ENCODE peak calls at places on chromosome 10, in six cellular contexts. One of them, this sample, is unnamed. For H3K9me3, the result is how much of the 10 kb centered on the place peaks cover.

GRCh38 chr10:45547966-45548513 is 124.5 kb downstream of the ZFAND4 start:
- DNase-seq in heart right ventricle: no peak
- DNase-seq in left ventricle myocardium inferior: no peak
- DNase-seq in DND-41: no peak
- DNase-seq in SK-N-SH: no peak
- DNase-seq in upper lobe of left lung: no peak
- DNase-seq in this sample: no peak

GRCh38 chr10:126558881-126559280 is 111.6 kb downstream of the C10orf90 start:
- DNase-seq in heart right ventricle: no peak
- DNase-seq in left ventricle myocardium inferior: no peak
- DNase-seq in DND-41: no peak
- DNase-seq in SK-N-SH: no peak
- DNase-seq in upper lobe of left lung: no peak
- DNase-seq in this sample: no peak

GRCh38 chr10:60535427-60535826 is 145.8 kb upstream of the ANK3 start:
- DNase-seq in heart right ventricle: no peak
- DNase-seq in left ventricle myocardium inferior: no peak
- DNase-seq in DND-41: no peak
- DNase-seq in SK-N-SH: no peak
- DNase-seq in upper lobe of left lung: no peak
- DNase-seq in this sample: no peak

GRCh38 chr10:28841625-28842024 is 164.3 kb downstream of the BAMBI start:
- DNase-seq in heart right ventricle: no peak
- DNase-seq in left ventricle myocardium inferior: no peak
- DNase-seq in DND-41: no peak
- DNase-seq in SK-N-SH: no peak
- DNase-seq in upper lobe of left lung: no peak
- DNase-seq in this sample: no peak

GRCh38 chr10:51257511-51258248 is 183.4 kb downstream of the PRKG1 start:
- DNase-seq in heart right ventricle: no peak
- DNase-seq in left ventricle myocardium inferior: no peak
- DNase-seq in DND-41: no peak
- DNase-seq in SK-N-SH: no peak
- DNase-seq in upper lobe of left lung: no peak
- DNase-seq in this sample: no peak

GRCh38 chr10:86657011-86657395 is 2.7 kb downstream of the OPN4 start:
- DNase-seq in heart right ventricle: no peak
- DNase-seq in left ventricle myocardium inferior: no peak
- DNase-seq in DND-41: no peak
- DNase-seq in SK-N-SH: peak
- DNase-seq in upper lobe of left lung: no peak
- DNase-seq in this sample: no peak

GRCh38 chr10:3071405-3072198 is 4.3 kb downstream of the PFKP start:
- DNase-seq in heart right ventricle: no peak
- DNase-seq in left ventricle myocardium inferior: no peak
- DNase-seq in DND-41: peak
- DNase-seq in SK-N-SH: no peak
- DNase-seq in upper lobe of left lung: no peak
- DNase-seq in this sample: no peak

GRCh38 chr10:110411047-110411410 is 86.7 kb upstream of the DUSP5 start:
- DNase-seq in heart right ventricle: no peak
- DNase-seq in left ventricle myocardium inferior: peak
- DNase-seq in DND-41: no peak
- DNase-seq in SK-N-SH: no peak
- DNase-seq in upper lobe of left lung: no peak
- DNase-seq in this sample: no peak

GRCh38 chr10:66349726-66350125 is 576.1 kb upstream of the LRRTM3 start:
- DNase-seq in heart right ventricle: no peak
- DNase-seq in left ventricle myocardium inferior: no peak
- DNase-seq in DND-41: no peak
- DNase-seq in SK-N-SH: no peak
- DNase-seq in upper lobe of left lung: no peak
- DNase-seq in this sample: no peak

GRCh38 chr10:47020491-47020890 is 109.3 kb downstream of the PTPN20 start:
- DNase-seq in heart right ventricle: no peak
- DNase-seq in left ventricle myocardium inferior: no peak
- DNase-seq in DND-41: no peak
- DNase-seq in SK-N-SH: no peak
- DNase-seq in upper lobe of left lung: peak
- DNase-seq in this sample: no peak

GRCh38 chr10:32210306-32211045 is 136.5 kb downstream of the EPC1 start:
- DNase-seq in heart right ventricle: no peak
- DNase-seq in left ventricle myocardium inferior: no peak
- DNase-seq in DND-41: no peak
- DNase-seq in SK-N-SH: peak
- DNase-seq in upper lobe of left lung: no peak
- DNase-seq in this sample: no peak

GRCh38 chr10:98433881-98434732 is 12.6 kb downstream of the HPS1 start:
- DNase-seq in heart right ventricle: no peak
- DNase-seq in left ventricle myocardium inferior: no peak
- DNase-seq in DND-41: no peak
- DNase-seq in SK-N-SH: no peak
- DNase-seq in upper lobe of left lung: no peak
- DNase-seq in this sample: no peak

GRCh38 chr10:117005454-117006055 is 568 bp upstream of the SHTN1 start:
- DNase-seq in heart right ventricle: no peak
- DNase-seq in left ventricle myocardium inferior: no peak
- DNase-seq in DND-41: no peak
- DNase-seq in SK-N-SH: no peak
- DNase-seq in upper lobe of left lung: peak
- DNase-seq in this sample: peak

GRCh38 chr10:70738425-70739121 is 46.6 kb downstream of the TBATA start:
- DNase-seq in heart right ventricle: no peak
- DNase-seq in left ventricle myocardium inferior: peak
- DNase-seq in DND-41: peak
- DNase-seq in SK-N-SH: no peak
- DNase-seq in upper lobe of left lung: no peak
- DNase-seq in this sample: no peak

GRCh38 chr10:85138046-85138445 is 809.7 kb downstream of the CCSER2 start:
- DNase-seq in heart right ventricle: no peak
- DNase-seq in left ventricle myocardium inferior: no peak
- DNase-seq in DND-41: no peak
- DNase-seq in SK-N-SH: no peak
- DNase-seq in upper lobe of left lung: no peak
- DNase-seq in this sample: no peak

GRCh38 chr10:91864099-91864498 is 45.2 kb downstream of the FGFBP3 start:
- DNase-seq in heart right ventricle: no peak
- DNase-seq in left ventricle myocardium inferior: no peak
- DNase-seq in DND-41: no peak
- DNase-seq in SK-N-SH: no peak
- DNase-seq in upper lobe of left lung: no peak
- DNase-seq in this sample: no peak

GRCh38 chr10:118694848-118695247 is 59.9 kb downstream of the CACUL1 start:
- DNase-seq in heart right ventricle: no peak
- DNase-seq in left ventricle myocardium inferior: no peak
- DNase-seq in DND-41: no peak
- DNase-seq in SK-N-SH: no peak
- DNase-seq in upper lobe of left lung: no peak
- DNase-seq in this sample: no peak

GRCh38 chr10:1178506-1178905 is 122.3 kb downstream of the WDR37 start:
- DNase-seq in heart right ventricle: no peak
- DNase-seq in left ventricle myocardium inferior: no peak
- DNase-seq in DND-41: no peak
- DNase-seq in SK-N-SH: no peak
- DNase-seq in upper lobe of left lung: peak
- DNase-seq in this sample: no peak

GRCh38 chr10:43012578-43012977 is 64.3 kb upstream of the RET start:
- DNase-seq in heart right ventricle: no peak
- DNase-seq in left ventricle myocardium inferior: no peak
- DNase-seq in DND-41: no peak
- DNase-seq in SK-N-SH: no peak
- DNase-seq in upper lobe of left lung: no peak
- DNase-seq in this sample: no peak

GRCh38 chr10:43013065-43013464 is 63.8 kb upstream of the RET start:
- DNase-seq in heart right ventricle: no peak
- DNase-seq in left ventricle myocardium inferior: no peak
- DNase-seq in DND-41: no peak
- DNase-seq in SK-N-SH: no peak
- DNase-seq in upper lobe of left lung: no peak
- DNase-seq in this sample: no peak
- H3K9me3 ChIP-seq in heart right ventricle: under half
- H3K9me3 ChIP-seq in left ventricle myocardium inferior: under half
- H3K9me3 ChIP-seq in DND-41: under half
- H3K9me3 ChIP-seq in SK-N-SH: under half
- H3K9me3 ChIP-seq in upper lobe of left lung: under half
- H3K9me3 ChIP-seq in this sample: under half

DNA sequence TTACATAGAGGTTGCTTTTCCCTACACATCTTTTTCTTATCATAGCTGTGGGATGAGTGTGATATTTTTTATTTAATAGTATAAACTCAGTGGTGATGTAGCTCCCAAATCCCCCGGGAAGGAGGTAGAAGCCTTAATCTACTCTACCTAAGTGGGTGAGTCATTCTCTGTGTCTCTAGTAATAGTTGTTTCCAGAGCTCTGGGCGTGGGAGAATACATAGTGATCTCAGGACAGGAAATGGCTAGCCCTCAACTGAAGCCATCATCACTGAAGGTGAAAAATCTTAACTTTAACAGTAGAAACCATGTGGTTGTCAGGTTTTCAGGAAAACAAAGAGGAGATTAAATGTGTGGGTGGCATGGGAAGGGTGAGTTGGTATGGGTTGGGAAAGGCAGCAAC is 278.4 kb downstream of the ANKRD30A start:
- DNase-seq in heart right ventricle: no peak
- DNase-seq in left ventricle myocardium inferior: no peak
- DNase-seq in DND-41: no peak
- DNase-seq in SK-N-SH: no peak
- DNase-seq in upper lobe of left lung: no peak
- DNase-seq in this sample: no peak
- H3K9me3 ChIP-seq in heart right ventricle: under half
- H3K9me3 ChIP-seq in left ventricle myocardium inferior: under half
- H3K9me3 ChIP-seq in DND-41: under half
- H3K9me3 ChIP-seq in SK-N-SH: under half
- H3K9me3 ChIP-seq in upper lobe of left lung: under half
- H3K9me3 ChIP-seq in this sample: under half

DNA sequence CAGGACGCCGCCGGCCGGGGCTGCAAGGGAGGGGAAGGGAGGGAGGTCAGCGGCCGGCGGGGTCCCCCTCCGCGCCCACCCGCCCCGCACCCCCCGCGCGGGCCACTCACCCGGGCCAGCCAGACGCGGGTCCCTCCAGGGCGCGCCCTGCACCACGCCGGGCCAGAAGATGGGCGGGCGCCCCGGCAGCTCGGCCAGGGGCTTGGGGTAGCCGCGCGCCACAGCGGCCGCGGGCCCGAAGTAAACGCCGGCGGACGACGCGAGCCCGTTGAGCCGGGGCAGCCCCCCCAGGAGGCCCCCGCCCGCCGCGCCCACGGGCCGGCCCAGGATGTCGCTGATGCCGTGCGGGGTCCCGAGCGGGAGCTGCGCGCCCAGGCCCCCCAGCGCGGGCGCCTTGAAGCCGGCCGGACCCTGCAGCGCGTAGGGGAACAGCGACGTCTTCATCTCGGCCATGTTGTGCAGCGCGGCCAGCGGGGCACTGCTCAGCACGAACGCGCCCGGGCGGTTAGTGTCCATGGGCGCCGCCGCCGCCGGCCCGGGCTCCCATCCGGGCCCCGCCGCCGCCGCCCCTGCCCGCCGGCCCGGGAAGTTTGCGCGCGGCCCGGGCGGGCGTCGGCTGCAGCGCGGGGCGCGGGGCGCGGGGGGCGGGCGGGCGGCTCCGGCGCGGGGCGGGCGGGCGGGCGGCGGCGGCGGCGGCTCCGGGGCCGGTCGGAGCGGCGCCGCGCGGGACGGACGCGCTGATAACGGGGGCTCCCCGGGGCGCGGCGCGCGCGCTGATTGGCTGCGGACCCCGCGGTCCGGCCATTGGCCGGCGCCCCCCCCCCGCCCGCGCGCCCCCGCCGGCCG is at the start of gene NKX6-2:
- DNase-seq in heart right ventricle: no peak
- DNase-seq in left ventricle myocardium inferior: no peak
- DNase-seq in DND-41: no peak
- DNase-seq in SK-N-SH: peak
- DNase-seq in upper lobe of left lung: no peak
- DNase-seq in this sample: no peak
- H3K9me3 ChIP-seq in heart right ventricle: under half
- H3K9me3 ChIP-seq in left ventricle myocardium inferior: under half
- H3K9me3 ChIP-seq in DND-41: under half
- H3K9me3 ChIP-seq in SK-N-SH: under half
- H3K9me3 ChIP-seq in upper lobe of left lung: under half
- H3K9me3 ChIP-seq in this sample: under half

GRCh38 chr10:130792096-130792845 is 519.2 kb downstream of the TCERG1L start:
- DNase-seq in heart right ventricle: no peak
- DNase-seq in left ventricle myocardium inferior: no peak
- DNase-seq in DND-41: no peak
- DNase-seq in SK-N-SH: no peak
- DNase-seq in upper lobe of left lung: no peak
- DNase-seq in this sample: no peak
- H3K9me3 ChIP-seq in heart right ventricle: under half
- H3K9me3 ChIP-seq in left ventricle myocardium inferior: under half
- H3K9me3 ChIP-seq in DND-41: under half
- H3K9me3 ChIP-seq in SK-N-SH: under half
- H3K9me3 ChIP-seq in upper lobe of left lung: under half
- H3K9me3 ChIP-seq in this sample: under half

DNA sequence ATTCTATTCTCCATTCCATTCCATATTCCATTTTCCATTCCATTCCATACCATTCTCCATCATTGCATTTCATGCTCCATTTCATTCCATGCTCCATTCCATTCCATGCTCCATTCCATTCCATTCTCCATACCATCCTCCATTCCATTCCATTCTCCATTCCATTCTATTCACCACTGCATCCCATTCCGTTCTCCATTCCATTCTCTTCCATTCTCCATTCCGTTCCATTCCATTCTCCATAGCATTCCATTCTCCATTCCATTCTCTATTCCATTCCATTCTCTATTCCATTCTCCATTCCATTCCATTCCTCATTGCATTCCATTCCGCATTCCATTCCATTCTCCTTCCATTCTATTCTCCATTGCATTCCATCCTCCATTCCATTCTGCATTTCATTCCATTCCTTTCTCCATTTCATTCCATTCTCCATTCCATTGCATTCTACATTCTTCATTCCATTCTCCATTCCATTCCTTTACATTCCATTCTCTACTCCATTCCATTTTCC is 84.0 kb downstream of the NSUN6 start:
- DNase-seq in heart right ventricle: no peak
- DNase-seq in left ventricle myocardium inferior: no peak
- DNase-seq in DND-41: no peak
- DNase-seq in SK-N-SH: no peak
- DNase-seq in upper lobe of left lung: no peak
- DNase-seq in this sample: no peak
- H3K9me3 ChIP-seq in heart right ventricle: under half
- H3K9me3 ChIP-seq in left ventricle myocardium inferior: half or more
- H3K9me3 ChIP-seq in DND-41: half or more
- H3K9me3 ChIP-seq in SK-N-SH: under half
- H3K9me3 ChIP-seq in upper lobe of left lung: under half
- H3K9me3 ChIP-seq in this sample: under half

DNA sequence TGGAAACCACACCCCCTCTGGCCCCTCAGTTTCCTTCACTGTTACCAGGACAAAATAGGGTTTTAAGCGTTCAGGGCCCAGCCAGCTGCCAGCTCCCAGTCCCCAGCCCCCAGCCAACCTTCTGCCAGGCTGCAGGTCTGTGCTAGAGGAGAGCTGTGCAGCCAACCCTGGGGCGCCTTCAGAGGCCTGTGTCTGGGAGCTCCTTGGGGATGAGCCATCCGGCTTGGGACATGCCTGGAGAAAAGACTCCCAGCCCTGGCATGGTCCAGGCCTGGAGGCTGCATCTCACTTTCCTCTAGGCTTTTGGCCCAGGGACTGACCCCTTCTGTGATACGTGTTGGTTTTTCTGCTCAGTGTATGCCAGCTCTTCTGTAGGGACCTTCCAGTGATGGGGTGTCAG is 487.6 kb upstream of the MGMT start:
- DNase-seq in heart right ventricle: no peak
- DNase-seq in left ventricle myocardium inferior: no peak
- DNase-seq in DND-41: no peak
- DNase-seq in SK-N-SH: no peak
- DNase-seq in upper lobe of left lung: no peak
- DNase-seq in this sample: no peak
- H3K9me3 ChIP-seq in heart right ventricle: under half
- H3K9me3 ChIP-seq in left ventricle myocardium inferior: under half
- H3K9me3 ChIP-seq in DND-41: under half
- H3K9me3 ChIP-seq in SK-N-SH: under half
- H3K9me3 ChIP-seq in upper lobe of left lung: under half
- H3K9me3 ChIP-seq in this sample: under half